ENCODE peak calls at places on chromosome 15, in five cellular contexts. N is immature natural killer cell; P is KBM-7; A is ELR; X is stimulated activated CD8-positive, alpha-beta memory T cell treated with anti-CD3 and anti-CD28 coated beads, Interleukin-15, amount 100 ng/mL, for 4 hours. Z is an unnamed sample.

GRCh38 chr15:33282226-33283020 is 28.3 kb upstream of the RYR3 start:
- DNase-seq in N (no peak), P (no peak), A (no peak), X (no peak), Z (no peak)

GRCh38 chr15:23420806-23421575 is 26.1 kb downstream of the GOLGA6L2 start:
- DNase-seq in N (no peak), P (no peak), A (no peak), X (no peak), Z (no peak)

GRCh38 chr15:29871401-29871800 is 49.1 kb upstream of the TJP1 start:
- DNase-seq in N (no peak), P (no peak), A (no peak), X (no peak), Z (peak; percentile 7)

GRCh38 chr15:77504310-77504709 is 83.6 kb downstream of the HMG20A start:
- DNase-seq in N (no peak), P (no peak), A (no peak), X (no peak), Z (no peak)

GRCh38 chr15:63349156-63349555 is 32.5 kb downstream of the CA12 start:
- DNase-seq in N (no peak), P (no peak), A (peak; percentile 38), X (no peak), Z (no peak)

GRCh38 chr15:45548753-45549520 is 26.4 kb upstream of the SLC30A4 start:
- DNase-seq in N (no peak), P (no peak), A (no peak), X (no peak), Z (no peak)

GRCh38 chr15:75171408-75171807 is 30.3 kb upstream of the C15orf39 start:
- DNase-seq in N (no peak), P (peak; percentile 87), A (peak; percentile 88), X (no peak), Z (no peak)

GRCh38 chr15:77863491-77864105 is 213.9 kb downstream of the TBC1D2B start:
- DNase-seq in N (no peak), P (no peak), A (no peak), X (no peak), Z (no peak)

Z was measured in thoracic aorta.